ENCODE peak calls at places on chromosome 18, in nine cellular contexts. Y, K, A, V, X, Q, O, L and D are unnamed samples.

GRCh38 chr18:79334496-79335233 is 61.1 kb upstream of the NFATC1 start:
- DNase-seq in Y (no peak), V (no peak), Q (no peak), L (no peak), K (no peak), O (no peak), X (no peak), A (no peak), D (no peak)

GRCh38 chr18:32271649-32272324 is 81.9 kb downstream of the MEP1B start:
- DNase-seq in L (no peak), X (no peak), K (peak; percentile 61), Q (peak; percentile 1), V (peak; percentile 81), Y (peak; percentile 18), A (peak; percentile 34), O (no peak), D (no peak)

GRCh38 chr18:50560681-50561629 is 1.1 kb downstream of the MAPK4 start:
- DNase-seq in L (peak; percentile 37), X (peak; percentile 18), O (peak; percentile 60), V (peak; percentile 14), Y (no peak), Q (no peak), A (peak; percentile 16), K (no peak), D (peak; percentile 12)

GRCh38 chr18:910247-910646 is 5.6 kb downstream of the ADCYAP1 start:
- DNase-seq in L (no peak), Q (no peak), X (no peak), A (no peak), O (no peak), Y (no peak), K (no peak), V (no peak), D (no peak)

GRCh38 chr18:44934894-44935293 is 254.2 kb downstream of the SETBP1 start:
- DNase-seq in Q (no peak), X (no peak), Y (no peak), A (no peak), L (no peak), V (no peak), K (no peak), O (no peak), D (no peak)

GRCh38 chr18:57437433-57437781 is 2.2 kb downstream of the ONECUT2 start:
- DNase-seq in K (no peak), Y (no peak), L (peak; percentile 16), V (no peak), A (no peak), Q (no peak), O (no peak), X (no peak), D (no peak)

GRCh38 chr18:56083889-56084288 is 495.9 kb upstream of the TCF4 start:
- DNase-seq in X (no peak), Q (no peak), A (no peak), O (no peak), L (no peak), Y (no peak), V (no peak), K (no peak), D (no peak)

GRCh38 chr18:57210711-57211411 is 64.0 kb downstream of the BOD1L2 start:
- DNase-seq in X (no peak), A (no peak), Y (no peak), K (peak; percentile 15), O (no peak), V (no peak), Q (no peak), L (no peak), D (no peak)

GRCh38 chr18:80179857-80180558 is 67.3 kb downstream of the PARD6G start:
- DNase-seq in A (no peak), L (no peak), O (no peak), V (no peak), Y (no peak), X (peak; percentile 33), K (no peak), Q (no peak), D (no peak)

GRCh38 chr18:44051088-44051487 is 629.6 kb upstream of the SETBP1 start:
- DNase-seq in L (no peak), A (no peak), X (no peak), V (no peak), O (no peak), Q (no peak), Y (no peak), K (no peak), D (peak; percentile 6)

GRCh38 chr18:48193521-48194251 is 215.5 kb downstream of the ZBTB7C start:
- DNase-seq in L (no peak), A (no peak), O (no peak), X (no peak), K (no peak), Y (no peak), V (no peak), Q (no peak), D (no peak)

GRCh38 chr18:54923339-54923956 is 35.8 kb downstream of the CCDC68 start:
- DNase-seq in A (no peak), X (no peak), O (no peak), Q (no peak), V (no peak), L (no peak), K (no peak), Y (no peak), D (no peak)

GRCh38 chr18:63339920-63340484 is 20.4 kb upstream of the BCL2 start:
- DNase-seq in K (peak; percentile 24), Y (no peak), X (peak; percentile 32), L (no peak), V (no peak), A (peak; percentile 72), Q (no peak), O (no peak), D (peak; percentile 59)